ENCODE peak calls at places on chromosomes 7 and 10, in five cellular contexts. W is K562, U is HepG2, P is GM12878, T is H1. F is an unnamed sample.

GRCh38 chr10:15223174-15223573 is 54.7 kb upstream of the NMT2 start:
- DNase-seq in U (no peak), P (no peak), T (no peak), W (no peak), F (no peak)

GRCh38 chr7:34886856-34887255 is 150.4 kb downstream of the DPY19L1 start:
- DNase-seq in W (no peak), P (no peak), T (no peak), U (no peak), F (no peak)

GRCh38 chr7:22858640-22859561 is 36.3 kb upstream of the TOMM7 start:
- DNase-seq in P (no peak), W (peak; percentile 56), T (no peak), U (no peak), F (peak; percentile 69)

GRCh38 chr10:33022090-33022489 is 64.1 kb upstream of the ITGB1 start:
- DNase-seq in U (no peak), T (no peak), W (no peak), P (no peak), F (no peak)

GRCh38 chr10:49177391-49178355 is 10.5 kb downstream of the TMEM273 start:
- DNase-seq in W (peak; percentile 88), P (peak; percentile 85), T (no peak), U (peak; percentile 13), F (peak; percentile 27)

GRCh38 chr7:35249537-35249907 is 4.4 kb downstream of the TBX20 start:
- DNase-seq in W (no peak), P (no peak), U (no peak), T (no peak), F (no peak)

GRCh38 chr10:34759161-34759836 is 55.8 kb downstream of the PARD3 start:
- DNase-seq in U (no peak), P (no peak), W (no peak), T (no peak), F (no peak)

GRCh38 chr10:10854715-10855114 is 163.0 kb upstream of the CELF2 start:
- DNase-seq in U (no peak), T (no peak), P (no peak), W (no peak), F (no peak)

GRCh38 chr7:135966341-135967043 is 10.7 kb downstream of the MTPN start:
- DNase-seq in W (no peak), U (no peak), T (no peak), P (no peak), F (no peak)

GRCh38 chr10:133559216-133559615 is 6.2 kb downstream of the SYCE1 start:
- DNase-seq in P (no peak), T (no peak), W (no peak), U (no peak), F (no peak)

GRCh38 chr10:14385591-14386201 is 55.0 kb upstream of the FRMD4A start:
- DNase-seq in T (no peak), P (no peak), U (no peak), W (no peak), F (no peak)

GRCh38 chr10:80289451-80290287 is at the start of gene MAT1A:
- DNase-seq in T (peak; percentile 13), W (peak; percentile 30), P (no peak), U (peak; percentile 84), F (peak; percentile 74)

GRCh38 chr7:157386979-157387800 is 50.4 kb downstream of the DNAJB6 start:
- DNase-seq in T (peak; percentile 67), W (peak; percentile 92), U (peak; percentile 66), P (peak; percentile 47), F (peak; percentile 69)

GRCh38 chr7:4665661-4666060 is 16.4 kb upstream of the FOXK1 start:
- DNase-seq in T (no peak), W (no peak), P (no peak), U (no peak), F (no peak)

GRCh38 chr7:151776876-151777510 is 99.9 kb downstream of the PRKAG2 start:
- DNase-seq in T (no peak), P (no peak), U (no peak), W (no peak), F (no peak)

GRCh38 chr10:83991986-83992753 is 147.1 kb upstream of the GHITM start:
- DNase-seq in T (peak; percentile 17), U (peak; percentile 28), W (peak; percentile 57), P (peak; percentile 55), F (peak; percentile 35)

GRCh38 chr7:46747869-46748576 is 827.0 kb upstream of the IGFBP3 start:
- DNase-seq in P (no peak), T (no peak), W (no peak), U (no peak), F (no peak)

GRCh38 chr10:92737484-92737883 is 47.7 kb downstream of the HHEX start:
- DNase-seq in P (no peak), T (no peak), U (peak; percentile 27), W (no peak), F (no peak)

GRCh38 chr7:1403844-1404404 is 55.3 kb downstream of the MICALL2 start:
- DNase-seq in P (no peak), W (no peak), U (no peak), T (no peak), F (no peak)

GRCh38 chr10:123150986-123151738 is 3.0 kb upstream of the BUB3 start:
- DNase-seq in P (no peak), U (no peak), T (no peak), W (no peak), F (no peak)

GRCh38 chr10:35225204-35225603 is 98.6 kb downstream of the CREM start:
- DNase-seq in P (no peak), T (no peak), U (no peak), W (no peak), F (no peak)

GRCh38 chr7:92646966-92647625 is 56.9 kb upstream of the FAM133B start:
- DNase-seq in P (no peak), T (no peak), W (no peak), U (no peak), F (no peak)

GRCh38 chr7:92644406-92645113 is 54.4 kb upstream of the FAM133B start:
- DNase-seq in U (no peak), W (no peak), T (no peak), P (no peak), F (no peak)

GRCh38 chr7:92643821-92644220 is 53.6 kb upstream of the FAM133B start:
- DNase-seq in U (no peak), P (no peak), W (no peak), T (no peak), F (no peak)

GRCh38 chr7:92645531-92646061 is 55.4 kb upstream of the FAM133B start:
- DNase-seq in P (no peak), W (no peak), U (peak; percentile 7), T (no peak), F (peak; percentile 45)

DNA sequence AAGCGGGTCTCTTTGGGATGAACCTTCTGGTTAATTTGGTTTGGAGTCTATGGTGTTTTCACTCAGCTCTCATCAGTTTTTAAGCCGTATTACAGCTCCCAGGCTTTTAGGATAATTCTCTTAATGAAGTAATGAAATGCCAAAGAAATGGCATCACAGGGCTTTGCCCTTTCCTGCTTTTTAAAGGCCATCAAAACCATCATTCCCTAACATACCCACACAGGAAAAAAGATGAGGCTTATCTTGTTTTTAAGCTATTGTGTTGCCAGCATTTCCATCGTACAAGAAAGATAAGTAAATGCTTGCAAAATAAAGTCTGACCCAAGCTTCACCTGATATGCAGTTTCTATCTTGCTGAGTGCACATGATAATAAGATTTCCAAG is 54.9 kb upstream of the FAM133B start:
- DNase-seq in P (no peak), W (no peak), T (no peak), U (no peak), F (no peak)
- TF ChIP-seq POLR2A in P (no peak), W (no peak), T (no peak), U (no peak), F (no peak)

DNA sequence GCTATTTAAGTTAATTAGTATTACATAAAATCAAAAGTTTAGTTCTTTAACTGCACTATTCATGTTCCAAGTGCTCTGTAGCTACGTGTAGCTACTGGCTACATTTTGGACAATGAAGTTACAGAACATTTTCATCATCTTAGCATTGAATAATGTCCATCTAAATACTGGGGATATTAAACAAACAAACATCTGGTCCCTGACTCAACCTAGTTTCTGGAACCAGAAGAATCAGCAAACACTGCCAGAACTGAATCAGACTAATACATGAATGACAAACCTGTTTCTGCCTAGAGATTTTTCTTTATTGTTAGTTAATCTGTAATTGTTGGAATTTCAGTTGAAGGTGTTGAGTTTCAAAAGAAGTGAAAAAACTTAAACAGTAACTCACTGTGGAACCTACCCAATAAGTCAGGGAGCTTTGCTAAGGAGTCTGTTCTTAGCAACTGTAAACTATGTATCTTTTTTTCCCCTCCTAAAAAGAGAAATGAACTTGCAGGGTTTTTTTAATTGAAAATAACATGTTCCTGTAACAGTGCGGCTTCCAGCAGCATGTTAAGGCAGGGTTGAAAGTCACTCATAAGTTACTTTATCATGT is 58.3 kb downstream of the CDK13 start:
- DNase-seq in W (no peak), P (no peak), U (no peak), T (no peak), F (no peak)
- TF ChIP-seq YY1 in W (no peak), P (no peak), U (no peak), T (no peak), F (no peak)

GRCh38 chr10:7913122-7913872 is 95.0 kb downstream of the TAF3 start:
- DNase-seq in T (no peak), U (no peak), W (no peak), P (no peak), F (no peak)

GRCh38 chr10:7906128-7906527 is 87.8 kb downstream of the TAF3 start:
- DNase-seq in W (no peak), P (no peak), T (no peak), U (no peak), F (no peak)

DNA sequence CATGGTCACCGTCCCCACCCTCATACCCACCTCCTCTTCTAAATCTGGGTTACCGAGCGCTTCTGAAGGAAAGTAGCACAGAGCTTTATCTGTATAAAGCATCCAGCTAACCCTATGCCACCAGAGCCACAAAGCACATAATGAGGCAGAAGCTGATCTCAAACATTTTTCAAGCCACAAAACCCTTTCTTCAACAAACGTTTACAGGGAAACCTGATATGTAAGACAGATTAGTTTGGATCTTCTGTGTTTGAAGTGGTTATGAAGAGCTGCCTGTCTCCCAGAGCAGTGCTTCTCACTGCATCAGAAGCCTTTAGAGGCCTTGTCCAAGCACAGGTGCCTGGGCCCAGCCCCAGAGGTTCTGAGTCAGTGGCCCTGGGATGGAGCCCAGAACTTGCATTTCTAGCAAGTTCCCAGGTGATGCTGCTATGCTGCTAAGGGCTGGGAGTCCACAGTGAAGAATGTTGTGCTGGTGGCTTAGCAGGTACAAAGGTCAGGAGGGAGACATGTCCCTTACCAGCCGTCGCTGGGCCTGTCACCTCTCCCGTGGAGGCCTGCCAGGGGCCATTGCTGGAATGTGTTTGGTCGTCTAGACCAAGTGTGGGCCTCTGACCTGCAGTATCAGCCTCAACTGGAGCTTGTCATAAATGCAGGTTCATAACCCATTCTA is 90.4 kb downstream of the TAF3 start:
- DNase-seq in W (no peak), T (no peak), U (peak; percentile 92), P (no peak), F (no peak)
- TF ChIP-seq SP1 in W (no peak), T (no peak), U (no peak), P (no peak), F (no peak)

GRCh38 chr7:30662431-30662939 is 19.8 kb downstream of the CRHR2 start:
- DNase-seq in W (no peak), T (no peak), P (no peak), U (no peak), F (no peak)
- TF ChIP-seq POLR2A in W (no peak), T (no peak), P (no peak), U (no peak), F (no peak)